ENCODE peak calls at places on chromosomes 16 and 17, in four cellular contexts. G, I, Z and W are unnamed samples.

GRCh38 chr16:54318941-54319340 is 32.4 kb upstream of the IRX3 start:
- DNase-seq in G (peak; percentile 11), I (no peak), Z (no peak), W (no peak)

GRCh38 chr17:32206816-32207215 is 58.8 kb upstream of the RHBDL3 start:
- DNase-seq in G (peak; percentile 34), I (no peak), Z (no peak), W (no peak)

GRCh38 chr17:57294629-57295501 is 38.5 kb downstream of the MSI2 start:
- DNase-seq in G (peak; percentile 59), I (peak; percentile 97), Z (peak; percentile 3), W (peak; percentile 89)

GRCh38 chr16:84741351-84741791 is 41.6 kb downstream of the USP10 start:
- DNase-seq in G (no peak), I (no peak), Z (no peak), W (no peak)

GRCh38 chr16:68626557-68626956 is 18.6 kb upstream of the CDH3 start:
- DNase-seq in G (no peak), I (peak; percentile 30), Z (no peak), W (no peak)

GRCh38 chr17:40363480-40363838 is 1.1 kb downstream of the GJD3 start:
- DNase-seq in G (peak; percentile 56), I (no peak), Z (no peak), W (no peak)

GRCh38 chr16:66619534-66620418 is 15.3 kb downstream of the CMTM3 start:
- DNase-seq in G (peak; percentile 83), I (no peak), Z (no peak), W (no peak)

GRCh38 chr17:78697846-78698343 is 84.2 kb downstream of the CYTH1 start:
- DNase-seq in G (no peak), I (no peak), Z (no peak), W (no peak)

GRCh38 chr16:80746231-80746630 is 58.2 kb downstream of the CDYL2 start:
- DNase-seq in G (peak; percentile 54), I (no peak), Z (no peak), W (no peak)

GRCh38 chr17:64784353-64784798 is 122.3 kb upstream of the SMURF2 start:
- DNase-seq in G (no peak), I (no peak), Z (no peak), W (no peak)

GRCh38 chr17:10059684-10060211 is 138.7 kb downstream of the GAS7 start:
- DNase-seq in G (peak; percentile 10), I (no peak), Z (no peak), W (no peak)

GRCh38 chr16:73202176-73202729 is 154.3 kb upstream of the ZFHX3 start:
- DNase-seq in G (peak; percentile 94), I (no peak), Z (no peak), W (peak; percentile 22)

GRCh38 chr17:73952498-73953205 is 250.8 kb upstream of the RPL38 start:
- DNase-seq in G (no peak), I (peak; percentile 39), Z (peak; percentile 13), W (no peak)

GRCh38 chr16:61834082-61834481 is 202.2 kb downstream of the CDH8 start:
- DNase-seq in G (no peak), I (no peak), Z (no peak), W (no peak)

GRCh38 chr17:79465011-79466006 is 145.5 kb downstream of the RBFOX3 start:
- DNase-seq in G (no peak), I (no peak), Z (no peak), W (no peak)

GRCh38 chr17:6070280-6070894 is at the start of gene WSCD1:
- DNase-seq in G (no peak), I (no peak), Z (no peak), W (peak; percentile 40)

GRCh38 chr16:88350922-88351321 is 31.8 kb upstream of the ZNF469 start:
- DNase-seq in G (no peak), I (no peak), Z (no peak), W (no peak)

GRCh38 chr17:633133-633532 is 81.5 kb downstream of the VPS53 start:
- DNase-seq in G (peak; percentile 32), I (no peak), Z (no peak), W (no peak)

GRCh38 chr16:84087461-84088151 is 29.1 kb downstream of the MBTPS1 start:
- DNase-seq in G (no peak), I (no peak), Z (no peak), W (no peak)

GRCh38 chr17:34570491-34570890 is 8.9 kb upstream of the TMEM132E start:
- DNase-seq in G (no peak), I (no peak), Z (no peak), W (no peak)

GRCh38 chr16:29899516-29900101 is at the start of gene SEZ6L2:
- DNase-seq in G (peak; percentile 97), I (peak; percentile 88), Z (peak; percentile 52), W (peak; percentile 87)

GRCh38 chr17:39195568-39196160 is 1.8 kb downstream of the CACNB1 start:
- DNase-seq in G (no peak), I (no peak), Z (no peak), W (no peak)